ENCODE peak calls at places on chromosomes 16 and 17, in seven cellular contexts. Q, G, C, L, H, N and B are unnamed samples.

GRCh38 chr16:57815987-57816745 is 13.9 kb upstream of the KIFC3 start:
- DNase-seq in L (peak), Q (no peak), H (peak), G (peak), C (peak), N (peak), B (peak)

GRCh38 chr17:43018008-43018853 is 4.0 kb downstream of the VAT1 start:
- DNase-seq in L (no peak), C (no peak), H (peak), G (peak), N (no peak), Q (no peak), B (no peak)

GRCh38 chr16:77376358-77376757 is 58.5 kb downstream of the ADAMTS18 start:
- DNase-seq in N (no peak), L (no peak), H (no peak), Q (no peak), G (no peak), C (no peak), B (no peak)

GRCh38 chr17:41013606-41014005 is 4.7 kb upstream of the KRTAP3-1 start:
- DNase-seq in C (peak), G (no peak), Q (no peak), L (no peak), N (no peak), H (no peak), B (peak)

GRCh38 chr17:6914711-6915110 is 81.1 kb upstream of the ALOX12 start:
- DNase-seq in N (no peak), L (no peak), C (peak), H (no peak), Q (no peak), G (no peak), B (peak)

GRCh38 chr16:22162658-22163009 is 328 bp downstream of the SDR42E2 start:
- DNase-seq in C (no peak), G (no peak), L (no peak), H (no peak), N (no peak), Q (no peak), B (no peak)

GRCh38 chr16:56898847-56899246 is 33.1 kb upstream of the HERPUD1 start:
- DNase-seq in G (no peak), L (no peak), C (no peak), H (no peak), Q (no peak), N (no peak), B (no peak)

GRCh38 chr16:82895843-82896242 is 269.1 kb downstream of the CDH13 start:
- DNase-seq in L (no peak), G (no peak), C (no peak), H (no peak), Q (no peak), N (no peak), B (no peak)

GRCh38 chr17:35189291-35189690 is 4.9 kb downstream of the SLC35G3 start:
- DNase-seq in C (no peak), L (peak), H (no peak), G (no peak), Q (no peak), N (no peak), B (no peak)

GRCh38 chr17:32497431-32498205 is 10.8 kb downstream of the CDK5R1 start:
- DNase-seq in C (no peak), L (no peak), H (no peak), G (no peak), Q (no peak), N (no peak), B (no peak)

GRCh38 chr17:44901323-44901965 is 2.2 kb upstream of the EFTUD2 start:
- DNase-seq in H (no peak), G (no peak), L (peak), Q (no peak), C (peak), N (no peak), B (peak)

GRCh38 chr16:76293980-76294690 is 16.9 kb downstream of the CNTNAP4 start:
- DNase-seq in C (no peak), G (no peak), L (no peak), H (no peak), N (no peak), Q (no peak), B (no peak)

GRCh38 chr16:66511615-66512500 is 38.1 kb downstream of the TK2 start:
- DNase-seq in H (no peak), G (peak), L (peak), N (no peak), C (peak), Q (no peak), B (peak)

GRCh38 chr16:85515830-85516397 is 97.2 kb upstream of the GSE1 start:
- DNase-seq in G (peak), N (no peak), C (no peak), Q (no peak), L (no peak), H (peak), B (no peak)

GRCh38 chr16:25747160-25747758 is 55.5 kb downstream of the HS3ST4 start:
- DNase-seq in G (no peak), C (no peak), Q (no peak), N (no peak), L (peak), H (no peak), B (peak)

GRCh38 chr16:67398546-67399217 is 5.4 kb upstream of the TPPP3 start:
- DNase-seq in H (no peak), L (no peak), G (no peak), N (no peak), Q (no peak), C (no peak), B (no peak)

GRCh38 chr16:22973451-22973991 is 159.6 kb downstream of the HS3ST2 start:
- DNase-seq in C (no peak), G (no peak), L (no peak), Q (no peak), H (no peak), N (no peak), B (no peak)

GRCh38 chr17:70767102-70767701 is 597.9 kb downstream of the KCNJ2 start:
- DNase-seq in G (no peak), L (peak), H (peak), N (no peak), Q (no peak), C (peak), B (no peak)

GRCh38 chr16:50313596-50314483 is 47.5 kb downstream of the ADCY7 start:
- DNase-seq in C (peak), N (peak), G (peak), Q (peak), L (peak), H (no peak), B (no peak)

GRCh38 chr16:85138825-85139627 is 26.8 kb upstream of the CIBAR2 start:
- DNase-seq in L (no peak), C (no peak), G (peak), N (no peak), H (no peak), Q (no peak), B (no peak)

GRCh38 chr17:36509272-36509985 is 22.9 kb downstream of the ZNHIT3 start:
- DNase-seq in L (no peak), Q (no peak), H (no peak), G (no peak), N (no peak), C (no peak), B (no peak)

GRCh38 chr17:27276653-27277156 is 17.2 kb upstream of the WSB1 start:
- DNase-seq in N (no peak), C (peak), Q (no peak), G (no peak), H (peak), L (peak), B (no peak)

GRCh38 chr16:67562918-67563707 is 787 bp downstream of the CTCF start:
- DNase-seq in Q (peak), G (peak), H (peak), C (peak), L (peak), N (no peak), B (peak)

GRCh38 chr16:65426484-65426883 is 304.6 kb upstream of the CDH11 start:
- DNase-seq in G (no peak), Q (no peak), C (no peak), L (no peak), H (no peak), N (no peak), B (no peak)

GRCh38 chr17:7717756-7718350 is 309 bp downstream of the DNAH2 start:
- DNase-seq in C (no peak), H (no peak), Q (no peak), N (no peak), L (peak), G (peak), B (no peak)

GRCh38 chr16:27345201-27345600 is 31.4 kb downstream of the IL4R start:
- DNase-seq in N (no peak), C (no peak), G (no peak), H (no peak), Q (no peak), L (no peak), B (no peak)

GRCh38 chr17:73952136-73952497 is 251.4 kb upstream of the RPL38 start:
- DNase-seq in N (no peak), L (no peak), C (no peak), Q (no peak), H (peak), G (no peak), B (no peak)

GRCh38 chr17:10036511-10037061 is 131.5 kb upstream of the RCVRN start:
- DNase-seq in Q (no peak), L (peak), N (no peak), C (no peak), G (peak), H (no peak), B (no peak)

GRCh38 chr16:50354629-50355456 is 13.9 kb downstream of the BRD7 start:
- DNase-seq in G (no peak), N (no peak), Q (no peak), L (peak), C (no peak), H (peak), B (no peak)

GRCh38 chr17:77841742-77842141 is 116.8 kb upstream of the TNRC6C start:
- DNase-seq in C (no peak), H (no peak), N (no peak), G (no peak), Q (no peak), L (no peak), B (no peak)

GRCh38 chr17:57782051-57782490 is 37.0 kb upstream of the CCDC182 start:
- DNase-seq in Q (no peak), L (no peak), G (peak), C (no peak), N (no peak), H (peak), B (no peak)

GRCh38 chr16:56226187-56226586 is 34.9 kb downstream of the GNAO1 start:
- DNase-seq in Q (no peak), L (no peak), G (no peak), N (no peak), H (no peak), C (no peak), B (peak)

DNA sequence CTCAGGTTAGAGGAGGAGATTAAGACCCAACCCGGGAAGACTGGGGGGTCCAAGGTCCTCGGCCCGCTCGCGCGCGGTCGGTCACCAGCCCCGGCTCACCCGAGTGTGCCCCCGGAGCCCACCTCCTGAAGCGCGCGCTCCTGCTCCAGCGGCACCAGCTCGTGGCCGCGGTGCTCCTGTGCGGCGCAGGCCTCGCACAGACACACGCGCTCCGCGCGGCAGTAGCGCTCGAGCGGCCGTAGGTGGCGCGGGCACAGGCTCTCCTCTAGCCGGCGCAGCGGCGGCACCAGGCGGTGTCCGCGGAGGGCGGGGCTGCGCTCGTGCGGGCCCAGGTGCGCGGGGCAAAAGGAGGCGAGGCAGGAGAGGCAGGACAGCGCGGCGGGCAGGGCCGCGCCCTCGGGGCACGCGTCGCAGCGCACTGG is 618 bp downstream of the TRIM47 start:
- DNase-seq in C (peak), L (peak), Q (peak), G (peak), N (no peak), H (peak), B (peak)
- H3K4me3 ChIP-seq in C (peak), L (peak), Q (peak), G (peak), N (peak), H (peak), B (peak)

GRCh38 chr16:31357324-31358156 is 2.6 kb downstream of the ITGAX start:
- DNase-seq in H (peak), Q (no peak), G (no peak), C (no peak), L (no peak), N (peak), B (no peak)
- H3K4me3 ChIP-seq in H (no peak), Q (no peak), G (no peak), C (no peak), L (no peak), N (no peak), B (no peak)

GRCh38 chr16:48269011-48269410 is 21.7 kb upstream of the ABCC11 start:
- DNase-seq in L (no peak), G (no peak), Q (no peak), N (no peak), H (no peak), C (no peak), B (no peak)
- H3K4me3 ChIP-seq in L (no peak), G (no peak), Q (no peak), N (no peak), H (no peak), C (no peak), B (no peak)

GRCh38 chr17:18921912-18922451 is 30.0 kb upstream of the SLC5A10 start:
- DNase-seq in L (peak), C (peak), Q (no peak), N (no peak), H (no peak), G (no peak), B (no peak)
- H3K4me3 ChIP-seq in L (no peak), C (no peak), Q (no peak), N (no peak), H (no peak), G (no peak), B (no peak)

DNA sequence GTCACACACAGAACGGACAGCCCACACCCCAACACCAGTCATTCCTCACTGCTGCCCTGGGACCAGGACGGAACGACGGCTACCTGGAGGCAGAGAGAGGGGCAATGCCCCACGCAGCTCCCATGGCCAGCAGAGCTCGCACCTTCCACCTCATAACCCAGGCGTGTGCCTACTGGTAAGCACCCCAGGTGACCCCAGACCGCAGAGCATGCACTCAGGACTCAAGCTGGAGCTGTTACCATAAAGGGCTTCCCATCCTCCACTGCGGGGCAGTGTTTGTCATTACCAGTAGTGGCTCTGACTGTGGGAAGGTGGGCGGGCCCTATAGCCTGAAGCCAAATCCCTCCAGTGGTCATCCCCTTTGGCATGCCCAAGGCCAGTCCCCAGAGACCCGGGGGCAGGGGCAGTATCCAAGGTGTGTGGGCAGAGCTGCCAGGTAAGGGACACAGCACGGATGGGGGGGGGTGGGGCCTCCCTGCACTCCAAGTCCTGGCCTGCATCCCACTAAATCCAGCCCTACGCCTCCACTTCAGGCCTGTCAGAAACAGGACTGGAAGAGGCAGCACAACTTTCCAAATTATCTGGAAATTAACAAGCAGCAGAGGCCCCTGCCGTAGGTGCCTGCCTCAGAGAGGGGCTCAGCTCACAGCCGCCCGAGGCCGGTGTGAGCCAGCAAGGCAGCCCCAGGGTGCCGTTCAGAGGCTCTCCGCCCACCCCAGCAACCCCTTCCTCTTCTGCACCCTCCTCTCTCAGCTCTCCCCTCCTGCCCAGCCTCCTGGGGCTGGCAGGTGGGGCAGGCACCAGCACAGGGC is 4.8 kb upstream of the BCAR1 start:
- DNase-seq in C (no peak), N (peak), Q (no peak), G (peak), H (no peak), L (no peak), B (no peak)
- H3K4me3 ChIP-seq in C (no peak), N (no peak), Q (no peak), G (no peak), H (no peak), L (no peak), B (no peak)

GRCh38 chr17:4412933-4413831 is 20.6 kb upstream of the SPNS3 start:
- DNase-seq in Q (peak), N (peak), C (peak), L (peak), H (peak), G (peak), B (peak)
- H3K4me3 ChIP-seq in Q (no peak), N (no peak), C (no peak), L (no peak), H (no peak), G (no peak), B (no peak)

DNA sequence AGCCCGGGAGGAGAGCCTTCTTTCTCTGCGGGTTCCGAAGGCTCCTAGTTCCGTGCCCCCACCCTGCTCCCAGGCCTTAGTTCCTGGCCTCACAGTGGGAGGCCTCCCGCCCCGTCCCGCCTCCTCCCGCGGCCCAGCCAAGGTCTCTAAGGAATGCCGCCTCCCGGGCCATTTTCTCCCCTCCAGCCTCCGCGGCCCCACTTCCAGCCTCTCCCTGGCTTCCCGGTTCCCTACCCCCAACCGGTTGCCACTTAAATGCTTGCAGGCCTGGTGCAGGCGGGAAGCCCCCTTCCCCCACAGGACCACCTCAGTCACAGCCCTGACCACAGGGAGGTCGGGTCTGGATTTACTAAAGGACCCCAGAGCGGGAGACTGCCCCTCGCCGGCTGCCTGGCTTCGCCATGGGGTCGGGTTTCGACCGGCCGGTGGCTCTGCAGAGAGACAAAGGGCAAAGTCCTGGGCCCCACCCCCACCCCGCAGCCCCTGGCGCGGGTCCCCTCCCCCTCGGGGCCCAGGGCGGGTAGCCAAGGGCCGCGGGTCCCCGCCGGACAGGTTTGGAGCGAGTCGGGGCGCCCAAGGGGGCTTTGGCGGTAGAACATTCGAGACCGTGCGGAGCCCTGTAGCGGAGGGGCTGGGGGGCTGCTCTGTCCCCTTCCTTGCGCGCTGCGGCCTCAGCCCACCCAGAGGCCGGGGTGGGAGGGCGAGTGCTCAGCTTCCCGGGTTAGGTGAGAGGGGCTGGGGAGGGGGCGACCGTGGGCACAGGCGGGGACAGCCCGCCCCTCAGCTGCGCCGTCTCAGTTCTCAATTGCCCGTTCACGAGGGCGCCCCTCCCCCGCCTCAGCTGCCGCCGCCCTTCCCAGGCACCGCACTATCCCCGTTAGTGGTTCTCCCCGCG is 16.4 kb downstream of the IGF2BP1 start:
- DNase-seq in N (peak), H (no peak), G (no peak), C (no peak), Q (no peak), L (no peak), B (no peak)
- H3K4me3 ChIP-seq in N (no peak), H (no peak), G (no peak), C (no peak), Q (no peak), L (no peak), B (no peak)

GRCh38 chr16:48611329-48612137 is 1.6 kb upstream of the N4BP1 start:
- DNase-seq in N (no peak), H (no peak), Q (peak), C (no peak), G (no peak), L (no peak), B (no peak)

GRCh38 chr16:48613061-48613957 is 3.3 kb upstream of the N4BP1 start:
- DNase-seq in L (peak), G (no peak), C (peak), N (no peak), H (no peak), Q (peak), B (no peak)

GRCh38 chr16:48609453-48610023 is 442 bp downstream of the N4BP1 start:
- DNase-seq in C (peak), N (no peak), Q (no peak), G (peak), H (no peak), L (peak), B (peak)

GRCh38 chr16:48614759-48615158 is 4.8 kb upstream of the N4BP1 start:
- DNase-seq in Q (no peak), L (no peak), C (no peak), H (no peak), G (no peak), N (no peak), B (no peak)

DNA sequence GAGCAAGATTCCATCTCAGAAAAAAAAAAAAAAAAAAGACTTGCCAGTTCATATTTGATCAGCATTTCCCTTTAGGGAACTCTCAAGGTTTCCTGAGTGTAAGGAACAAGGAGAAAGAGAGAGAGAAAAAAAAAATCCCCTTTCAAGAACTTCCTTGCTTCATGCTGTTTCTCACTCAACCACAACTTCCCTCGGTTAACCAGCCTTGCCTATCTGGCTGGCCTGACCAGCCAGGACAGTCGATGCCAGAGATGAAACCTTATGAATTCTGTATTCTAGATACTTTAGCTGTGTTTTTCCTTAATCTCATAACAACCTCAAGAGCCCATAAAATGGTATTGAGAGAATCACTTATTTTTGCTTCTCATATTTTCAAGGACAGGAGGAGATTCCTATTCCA is 2.6 kb upstream of the N4BP1 start:
- DNase-seq in G (no peak), H (no peak), Q (no peak), C (no peak), L (no peak), N (no peak), B (no peak)
- H3K4me3 ChIP-seq in G (no peak), H (no peak), Q (peak), C (no peak), L (no peak), N (no peak), B (no peak)